ENCODE peak calls at places on chromosomes 1 and 21, in seven cellular contexts. B, F, Q, Z, M, G and W are unnamed samples.

GRCh38 chr1:38418195-38419030 is 371.8 kb upstream of the POU3F1 start:
- DNase-seq in B (no peak), F (no peak), Q (no peak), Z (no peak), M (no peak), G (no peak), W (no peak)

GRCh38 chr1:42949312-42950145 is 9.1 kb downstream of the SLC2A1 start:
- DNase-seq in B (no peak), F (no peak), Q (no peak), Z (no peak), M (no peak), G (no peak), W (no peak)

GRCh38 chr1:210347112-210347511 is 18.4 kb downstream of the HHAT start:
- DNase-seq in B (no peak), F (peak), Q (no peak), Z (no peak), M (no peak), G (no peak), W (no peak)

GRCh38 chr1:119133987-119134386 is 6.5 kb downstream of the WARS2 start:
- DNase-seq in B (no peak), F (no peak), Q (no peak), Z (no peak), M (no peak), G (no peak), W (no peak)

GRCh38 chr21:16307256-16307655 is 577.5 kb downstream of the USP25 start:
- DNase-seq in B (no peak), F (no peak), Q (no peak), Z (no peak), M (no peak), G (no peak), W (no peak)

GRCh38 chr1:173505401-173505800 is 28.3 kb downstream of the PRDX6 start:
- DNase-seq in B (no peak), F (no peak), Q (no peak), Z (no peak), M (no peak), G (no peak), W (no peak)

GRCh38 chr1:187275346-187275745 is 446.6 kb downstream of the PLA2G4A start:
- DNase-seq in B (no peak), F (no peak), Q (no peak), Z (no peak), M (no peak), G (no peak), W (no peak)

GRCh38 chr21:46603228-46603627 is 1.7 kb downstream of the S100B start:
- DNase-seq in B (no peak), F (no peak), Q (no peak), Z (no peak), M (no peak), G (no peak), W (no peak)

GRCh38 chr1:6127587-6128163 is 52.4 kb downstream of the CHD5 start:
- DNase-seq in B (peak), F (peak), Q (peak), Z (peak), M (no peak), G (peak), W (peak)

GRCh38 chr1:196497824-196498223 is 110.4 kb downstream of the KCNT2 start:
- DNase-seq in B (no peak), F (no peak), Q (no peak), Z (no peak), M (no peak), G (no peak), W (no peak)

GRCh38 chr1:189597083-189597482 is 880.6 kb downstream of the BRINP3 start:
- DNase-seq in B (no peak), F (no peak), Q (peak), Z (no peak), M (no peak), G (no peak), W (no peak)

GRCh38 chr1:65309317-65310077 is at the start of gene DNAJC6:
- DNase-seq in B (peak), F (peak), Q (peak), Z (peak), M (peak), G (peak), W (peak)

GRCh38 chr1:110067957-110068645 is 2.4 kb downstream of the ALX3 start:
- DNase-seq in B (no peak), F (peak), Q (no peak), Z (no peak), M (no peak), G (no peak), W (no peak)

GRCh38 chr1:154775559-154776338 is 94.3 kb downstream of the KCNN3 start:
- DNase-seq in B (no peak), F (peak), Q (no peak), Z (no peak), M (no peak), G (no peak), W (no peak)

GRCh38 chr1:230866171-230866811 is 2.0 kb downstream of the C1orf198 start:
- DNase-seq in B (no peak), F (no peak), Q (no peak), Z (no peak), M (no peak), G (no peak), W (no peak)

GRCh38 chr1:187408217-187409004 is 579.7 kb downstream of the PLA2G4A start:
- DNase-seq in B (no peak), F (no peak), Q (no peak), Z (no peak), M (no peak), G (no peak), W (no peak)

GRCh38 chr1:3074800-3075199 is 5.8 kb downstream of the PRDM16 start:
- DNase-seq in B (no peak), F (no peak), Q (peak), Z (no peak), M (no peak), G (no peak), W (no peak)

GRCh38 chr1:145997156-145998023 is 1.0 kb upstream of the TXNIP start:
- DNase-seq in B (peak), F (no peak), Q (peak), Z (no peak), M (no peak), G (peak), W (peak)

GRCh38 chr1:230025686-230026085 is 41.4 kb upstream of the GALNT2 start:
- DNase-seq in B (no peak), F (no peak), Q (no peak), Z (no peak), M (no peak), G (no peak), W (no peak)

GRCh38 chr1:245220381-245220985 is 65.7 kb downstream of the KIF26B start:
- DNase-seq in B (no peak), F (peak), Q (no peak), Z (no peak), M (no peak), G (no peak), W (no peak)

GRCh38 chr1:41242645-41243171 is 602 bp upstream of the SCMH1 start:
- DNase-seq in B (no peak), F (no peak), Q (no peak), Z (peak), M (no peak), G (no peak), W (no peak)

DNA sequence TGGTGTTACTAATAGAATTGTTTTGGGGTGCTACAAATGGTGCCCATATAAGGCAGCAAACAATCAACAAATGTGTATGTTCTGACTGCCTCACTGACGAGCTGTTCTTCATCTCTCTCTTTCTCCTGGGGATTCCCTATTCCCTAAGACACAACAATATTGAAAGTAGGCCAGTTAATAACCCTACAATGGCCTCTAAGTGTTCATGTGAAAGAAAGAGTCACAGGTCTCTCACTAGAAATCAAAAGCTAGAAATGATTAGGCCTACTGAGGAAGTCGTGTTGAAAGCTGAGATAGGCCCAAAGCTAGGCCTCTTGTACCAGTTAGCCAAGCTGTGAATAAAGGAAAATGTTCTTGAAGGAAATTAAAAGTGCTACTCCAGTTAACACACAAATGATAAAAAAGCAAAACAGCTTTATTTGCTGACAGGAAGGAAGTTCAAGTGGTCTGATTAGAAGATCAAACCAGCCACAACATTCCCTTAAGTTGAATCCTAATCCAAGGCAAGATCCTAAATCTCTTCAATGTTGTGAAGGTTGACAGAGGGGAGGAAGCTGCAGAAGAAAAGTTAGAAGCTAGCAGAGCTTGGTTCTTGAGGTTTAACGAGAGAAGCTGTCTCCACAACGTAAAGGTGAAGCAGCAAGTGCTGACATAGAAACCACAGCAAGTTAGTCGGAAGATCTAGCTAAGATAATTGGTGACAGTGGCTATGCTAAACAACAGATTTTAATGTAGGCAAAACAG is 26.3 kb downstream of the ATP2B4 start:
- DNase-seq in B (no peak), F (no peak), Q (no peak), Z (no peak), M (no peak), G (no peak), W (no peak)
- H3K27ac ChIP-seq in B (no peak), F (no peak), Q (peak), Z (peak), M (no peak), G (no peak), W (peak)

DNA sequence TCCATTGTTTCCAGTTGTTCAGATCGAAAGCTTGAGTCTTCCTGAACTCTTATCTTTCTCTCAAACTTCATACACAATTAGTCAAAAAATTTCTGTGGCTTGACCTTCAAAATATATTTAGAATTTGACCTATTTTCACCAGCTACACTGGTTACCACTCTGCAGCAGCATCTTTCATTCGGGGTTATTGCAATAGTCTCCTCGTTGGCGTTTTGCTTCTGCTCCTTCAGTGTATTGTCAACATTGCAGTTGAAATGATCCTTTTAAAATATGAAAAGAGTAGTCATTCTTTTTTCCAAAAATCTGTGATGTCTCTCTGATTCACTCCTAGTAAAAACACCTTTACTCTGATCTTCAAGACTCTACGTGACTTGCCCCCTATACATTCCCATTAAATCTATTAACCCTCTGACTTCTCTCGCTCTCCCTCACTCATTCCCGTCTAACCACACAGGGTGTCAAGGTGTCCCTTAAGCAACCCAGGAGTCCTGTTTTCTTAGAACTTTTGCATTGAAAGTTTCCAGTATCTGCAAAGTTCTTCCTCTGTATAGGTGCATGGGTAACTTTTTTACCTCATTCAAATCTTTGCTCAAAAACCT is 480.2 kb upstream of the B3GALT2 start:
- DNase-seq in B (no peak), F (no peak), Q (no peak), Z (no peak), M (no peak), G (no peak), W (no peak)
- H3K27ac ChIP-seq in B (no peak), F (no peak), Q (no peak), Z (no peak), M (no peak), G (no peak), W (no peak)

GRCh38 chr21:45113543-45113942 is 39.2 kb downstream of the ADARB1 start:
- DNase-seq in B (no peak), F (no peak), Q (no peak), Z (no peak), M (no peak), G (no peak), W (no peak)

GRCh38 chr21:45116066-45116465 is 41.7 kb downstream of the ADARB1 start:
- DNase-seq in B (no peak), F (no peak), Q (no peak), Z (no peak), M (no peak), G (no peak), W (no peak)

GRCh38 chr21:45114072-45114471 is 39.7 kb downstream of the ADARB1 start:
- DNase-seq in B (no peak), F (no peak), Q (no peak), Z (no peak), M (no peak), G (no peak), W (no peak)

GRCh38 chr21:45114475-45114874 is 40.1 kb downstream of the ADARB1 start:
- DNase-seq in B (no peak), F (no peak), Q (no peak), Z (no peak), M (no peak), G (no peak), W (no peak)

DNA sequence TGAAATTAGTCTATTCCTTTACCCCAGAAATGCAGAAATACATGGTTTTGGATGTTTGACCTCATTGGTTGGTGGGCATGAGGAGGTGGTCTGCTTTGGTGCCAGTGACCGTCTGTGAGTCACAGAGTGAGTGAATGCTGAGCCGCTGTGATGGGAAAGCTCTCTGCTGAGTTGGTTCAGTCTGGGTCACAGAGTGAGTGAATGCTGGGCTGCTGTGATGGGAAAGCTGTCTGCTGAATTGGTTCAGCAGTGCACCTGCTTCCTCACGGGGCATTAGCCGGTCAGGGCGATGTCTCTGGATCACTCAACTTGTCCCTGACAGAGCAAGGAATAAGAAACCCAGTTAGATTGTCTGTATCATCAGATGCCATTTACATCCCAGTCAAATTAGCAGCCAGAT is 40.8 kb downstream of the ADARB1 start:
- DNase-seq in B (no peak), F (no peak), Q (no peak), Z (no peak), M (no peak), G (no peak), W (no peak)
- H3K27ac ChIP-seq in B (no peak), F (no peak), Q (no peak), Z (no peak), M (no peak), G (no peak), W (no peak)

GRCh38 chr1:21926065-21926464 is 11.0 kb downstream of the HSPG2 start:
- DNase-seq in B (no peak), F (no peak), Q (no peak), Z (no peak), M (no peak), G (no peak), W (no peak)

GRCh38 chr1:21924503-21925005 is 12.6 kb downstream of the HSPG2 start:
- DNase-seq in B (no peak), F (no peak), Q (no peak), Z (no peak), M (no peak), G (no peak), W (no peak)

GRCh38 chr1:21927531-21928237 is 9.4 kb downstream of the HSPG2 start:
- DNase-seq in B (no peak), F (peak), Q (no peak), Z (peak), M (no peak), G (peak), W (no peak)

GRCh38 chr1:21926814-21927530 is 10.1 kb downstream of the HSPG2 start:
- DNase-seq in B (no peak), F (peak), Q (no peak), Z (no peak), M (no peak), G (peak), W (no peak)

DNA sequence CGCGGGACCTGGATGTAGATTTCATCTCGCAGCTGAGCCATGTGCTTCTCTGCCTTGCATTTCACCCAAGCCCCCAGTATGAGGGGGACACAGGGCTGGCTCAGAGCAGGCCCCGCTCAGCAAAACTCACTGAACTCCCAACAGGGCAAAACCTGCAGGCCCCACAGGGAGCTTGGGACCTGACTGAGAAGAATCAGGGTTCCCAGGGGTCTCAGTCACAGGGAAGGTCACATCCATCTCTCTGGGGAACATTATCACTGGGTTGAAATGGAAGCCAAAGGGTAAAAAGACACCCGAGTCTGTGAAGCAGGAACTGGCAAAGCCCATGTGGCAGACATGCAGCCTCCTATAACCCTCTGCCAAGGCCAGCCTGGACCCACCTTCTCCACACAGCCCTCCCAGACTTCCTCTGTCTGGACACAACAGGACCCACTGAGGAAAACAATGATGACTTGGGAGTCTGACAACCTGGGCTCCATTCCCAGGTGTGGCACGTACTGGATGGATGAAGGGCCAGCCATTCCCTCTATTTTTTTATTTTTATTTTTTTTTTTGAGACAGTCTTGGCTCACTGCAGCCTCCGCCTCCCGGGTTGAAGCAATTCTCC is 11.7 kb downstream of the HSPG2 start:
- DNase-seq in B (no peak), F (no peak), Q (no peak), Z (no peak), M (no peak), G (no peak), W (no peak)
- H3K27ac ChIP-seq in B (no peak), F (peak), Q (peak), Z (peak), M (no peak), G (peak), W (no peak)

GRCh38 chr1:160961419-160961818 is 6.8 kb upstream of the ITLN2 start:
- DNase-seq in B (no peak), F (no peak), Q (no peak), Z (no peak), M (no peak), G (no peak), W (no peak)
- H3K27ac ChIP-seq in B (no peak), F (no peak), Q (no peak), Z (no peak), M (no peak), G (no peak), W (no peak)

GRCh38 chr1:111739222-111739983 is at the start of gene INKA2:
- DNase-seq in B (peak), F (peak), Q (peak), Z (peak), M (peak), G (peak), W (peak)
- H3K27ac ChIP-seq in B (peak), F (peak), Q (peak), Z (peak), M (peak), G (peak), W (no peak)